ENCODE peak calls at places on chromosomes 6 and 20, in five cellular contexts. P, Y, B, S and Q are unnamed samples.

GRCh38 chr6:42727084-42727601 is 4.7 kb upstream of the PRPH2 start:
- DNase-seq in P (no peak), Y (no peak), B (peak), S (no peak), Q (no peak)

GRCh38 chr20:3698511-3699436 is 13.6 kb downstream of the SIGLEC1 start:
- DNase-seq in Y (no peak), B (no peak), S (no peak), P (no peak), Q (no peak)

GRCh38 chr6:109705258-109705657 is 14.2 kb downstream of the FIG4 start:
- DNase-seq in B (peak), P (peak), Y (peak), S (peak), Q (peak)

GRCh38 chr20:6122873-6123649 is at the start of gene FERMT1:
- DNase-seq in B (no peak), Y (peak), P (peak), S (peak), Q (no peak)

GRCh38 chr20:59141818-59142581 is 21.6 kb upstream of the ZNF831 start:
- DNase-seq in Y (no peak), P (no peak), S (no peak), B (no peak), Q (no peak)

GRCh38 chr6:43454290-43455033 is 886 bp downstream of the DLK2 start:
- DNase-seq in B (peak), Y (peak), S (peak), P (peak), Q (no peak)

GRCh38 chr6:136971609-136972008 is 49.5 kb downstream of the SLC35D3 start:
- DNase-seq in Y (no peak), B (no peak), S (no peak), P (no peak), Q (no peak)

GRCh38 chr6:2658788-2659187 is 91.9 kb downstream of the MYLK4 start:
- DNase-seq in S (peak), P (peak), B (no peak), Y (no peak), Q (no peak)

GRCh38 chr6:36247691-36248090 is 22.2 kb upstream of the PNPLA1 start:
- DNase-seq in Y (no peak), B (no peak), P (no peak), S (no peak), Q (no peak)

GRCh38 chr6:41778895-41779294 is 805 bp downstream of the FRS3 start:
- DNase-seq in Y (no peak), P (no peak), B (no peak), S (no peak), Q (no peak)

GRCh38 chr6:21240709-21241108 is 352.8 kb upstream of the SOX4 start:
- DNase-seq in Y (no peak), B (no peak), P (no peak), S (peak), Q (no peak)

GRCh38 chr20:13250242-13250641 is 29.2 kb downstream of the ISM1 start:
- DNase-seq in Y (no peak), S (no peak), B (no peak), P (no peak), Q (no peak)

GRCh38 chr20:36542019-36542488 is 735 bp downstream of the MYL9 start:
- DNase-seq in Y (no peak), P (no peak), B (no peak), S (no peak), Q (no peak)

GRCh38 chr6:132142308-132142707 is 191.1 kb upstream of the CCN2 start:
- DNase-seq in S (no peak), P (no peak), B (no peak), Y (no peak), Q (no peak)

GRCh38 chr6:157456524-157456829 is 75.5 kb downstream of the ZDHHC14 start:
- DNase-seq in Y (no peak), P (no peak), S (no peak), B (no peak), Q (no peak)

GRCh38 chr20:47950103-47950502 is 164.8 kb upstream of the SULF2 start:
- DNase-seq in Y (no peak), P (peak), B (no peak), S (peak), Q (peak)

GRCh38 chr6:41182069-41183034 is 18.6 kb downstream of the TREML2 start:
- DNase-seq in S (peak), B (peak), P (peak), Y (no peak), Q (peak)

GRCh38 chr6:75290558-75290957 is 6.0 kb upstream of the TMEM30A start:
- DNase-seq in P (no peak), B (no peak), S (no peak), Y (no peak), Q (no peak)

GRCh38 chr6:125658759-125659431 is 90.5 kb upstream of the HEY2 start:
- DNase-seq in B (no peak), S (peak), Y (no peak), P (no peak), Q (no peak)

GRCh38 chr6:84645563-84646266 is 118.7 kb downstream of the TBX18 start:
- DNase-seq in Y (no peak), P (no peak), B (no peak), S (peak), Q (no peak)

GRCh38 chr20:63381781-63382431 is 20.8 kb upstream of the CHRNA4 start:
- DNase-seq in B (peak), P (no peak), S (no peak), Y (no peak), Q (no peak)

GRCh38 chr6:158086706-158087518 is 81.2 kb downstream of the SERAC1 start:
- DNase-seq in B (no peak), S (peak), P (no peak), Y (no peak), Q (no peak)

GRCh38 chr6:42118162-42119001 is 24.0 kb downstream of the C6orf132 start:
- DNase-seq in S (peak), Y (peak), B (no peak), P (peak), Q (no peak)

GRCh38 chr6:167937948-167938911 is 59.2 kb upstream of the KIF25 start:
- DNase-seq in P (no peak), S (peak), B (no peak), Y (no peak), Q (no peak)

GRCh38 chr6:121055572-121056163 is 278.6 kb downstream of the TBC1D32 start:
- DNase-seq in Y (no peak), P (peak), S (peak), B (no peak), Q (no peak)

GRCh38 chr20:44914924-44915323 is 5.1 kb downstream of the PABPC1L start:
- DNase-seq in Y (no peak), P (no peak), B (no peak), S (no peak), Q (no peak)

GRCh38 chr6:163984446-163984936 is 570.0 kb downstream of the QKI start:
- DNase-seq in P (no peak), B (no peak), S (no peak), Y (no peak), Q (no peak)

GRCh38 chr20:36154696-36155628 is at the start of gene EPB41L1:
- DNase-seq in S (no peak), B (no peak), Y (peak), P (no peak), Q (no peak)

GRCh38 chr6:32069460-32069859 is 31.2 kb downstream of the CYP21A2 start:
- DNase-seq in S (no peak), P (no peak), B (no peak), Y (no peak), Q (no peak)

GRCh38 chr6:21751608-21752007 is 158.1 kb downstream of the SOX4 start:
- DNase-seq in P (no peak), B (no peak), Y (no peak), S (no peak), Q (no peak)

GRCh38 chr6:104955927-104956662 is 812 bp upstream of the LIN28B start:
- DNase-seq in P (no peak), S (no peak), B (no peak), Y (no peak), Q (no peak)

GRCh38 chr6:1296079-1296478 is 15.8 kb upstream of the FOXQ1 start:
- DNase-seq in Y (no peak), S (no peak), P (no peak), B (no peak), Q (no peak)

GRCh38 chr6:128803911-128804310 is 79.0 kb upstream of the LAMA2 start:
- DNase-seq in P (no peak), B (no peak), S (no peak), Y (no peak), Q (no peak)

GRCh38 chr20:37562695-37563480 is 35.2 kb upstream of the BLCAP start:
- DNase-seq in B (no peak), S (no peak), Y (no peak), P (no peak), Q (no peak)

GRCh38 chr6:21749754-21750153 is 156.2 kb downstream of the SOX4 start:
- DNase-seq in P (no peak), Y (no peak), B (no peak), S (no peak), Q (no peak)

GRCh38 chr20:445514-446336 is 16.6 kb downstream of the TBC1D20 start:
- DNase-seq in B (no peak), Y (peak), P (no peak), S (no peak), Q (no peak)